ENCODE peak calls at places on chromosomes 3 and 15, in eight cellular contexts. E, X, G, Y, W, U, K and O are unnamed samples.

GRCh38 chr3:68123231-68123630 is 468.8 kb upstream of the SUCLG2 start:
- DNase-seq in G (no peak), K (no peak), E (no peak), X (no peak), Y (no peak), U (no peak), W (no peak), O (no peak)

GRCh38 chr3:74756586-74756985 is 142.1 kb upstream of the CNTN3 start:
- DNase-seq in G (no peak), E (no peak), W (no peak), Y (no peak), U (no peak), X (no peak), K (no peak), O (no peak)

GRCh38 chr3:24235121-24235520 is 259.5 kb downstream of the THRB start:
- DNase-seq in G (no peak), Y (peak), E (no peak), U (no peak), X (no peak), W (peak), K (no peak), O (no peak)

GRCh38 chr3:6709178-6709577 is 151.7 kb upstream of the GRM7 start:
- DNase-seq in G (no peak), K (no peak), E (no peak), X (no peak), U (no peak), W (no peak), Y (no peak), O (no peak)

GRCh38 chr15:69607101-69607500 is 154.5 kb downstream of the RPLP1 start:
- DNase-seq in U (no peak), G (no peak), E (peak), Y (no peak), W (no peak), K (no peak), X (no peak), O (no peak)

GRCh38 chr15:61660579-61660978 is 399.7 kb downstream of the VPS13C start:
- DNase-seq in X (no peak), E (no peak), W (no peak), Y (no peak), U (peak), K (no peak), G (no peak), O (no peak)

GRCh38 chr3:19065027-19065426 is 83.3 kb upstream of the KCNH8 start:
- DNase-seq in K (no peak), Y (peak), X (no peak), E (no peak), G (peak), U (no peak), W (no peak), O (no peak)

GRCh38 chr15:36501063-36501678 is 78.3 kb upstream of the CDIN1 start:
- DNase-seq in G (peak), K (no peak), W (peak), E (no peak), U (peak), Y (peak), X (no peak), O (no peak)

GRCh38 chr3:126424751-126425150 is 30.0 kb downstream of the CFAP100 start:
- DNase-seq in W (no peak), K (no peak), E (no peak), X (no peak), U (no peak), G (no peak), Y (no peak), O (no peak)

GRCh38 chr3:135997554-135998320 is 32.2 kb downstream of the PPP2R3A start:
- DNase-seq in K (no peak), W (no peak), E (no peak), Y (no peak), G (no peak), X (no peak), U (no peak), O (no peak)

GRCh38 chr3:45878124-45878523 is 8.2 kb upstream of the CCR9 start:
- DNase-seq in W (no peak), G (no peak), U (no peak), E (no peak), X (no peak), Y (no peak), K (no peak), O (no peak)

GRCh38 chr3:194826594-194826993 is 140.9 kb downstream of the FAM43A start:
- DNase-seq in X (no peak), U (no peak), G (no peak), E (no peak), W (no peak), K (no peak), Y (no peak), O (no peak)

GRCh38 chr15:80527961-80528360 is 123.8 kb downstream of the ARNT2 start:
- DNase-seq in K (no peak), Y (no peak), G (no peak), X (no peak), U (no peak), E (no peak), W (no peak), O (no peak)

GRCh38 chr3:15339786-15340215 is 7.4 kb upstream of the SH3BP5 start:
- DNase-seq in U (peak), E (no peak), G (no peak), K (no peak), W (no peak), X (no peak), Y (peak), O (no peak)

GRCh38 chr3:181901626-181902025 is 189.9 kb downstream of the SOX2 start:
- DNase-seq in K (no peak), X (no peak), E (no peak), G (no peak), U (no peak), Y (no peak), W (no peak), O (no peak)

GRCh38 chr3:57927916-57928315 is 80.3 kb upstream of the FLNB start:
- DNase-seq in Y (no peak), U (peak), E (no peak), W (no peak), X (no peak), K (no peak), G (no peak), O (no peak)

GRCh38 chr15:60155661-60156060 is 151.6 kb downstream of the FOXB1 start:
- DNase-seq in W (no peak), Y (peak), X (no peak), U (peak), E (no peak), K (no peak), G (no peak), O (no peak)

GRCh38 chr15:67836477-67836876 is 3.4 kb downstream of the RNU6-1 start:
- DNase-seq in Y (peak), X (peak), W (no peak), G (peak), K (peak), U (no peak), E (peak), O (peak)

GRCh38 chr3:159830523-159831151 is 158.0 kb upstream of the IL12A start:
- DNase-seq in G (no peak), Y (no peak), E (no peak), U (peak), K (no peak), W (no peak), X (no peak), O (no peak)

GRCh38 chr3:133238015-133238414 is 161.8 kb upstream of the BFSP2 start:
- DNase-seq in U (no peak), G (no peak), X (no peak), K (no peak), E (no peak), Y (no peak), W (no peak), O (no peak)

GRCh38 chr15:66433726-66434125 is 47.0 kb downstream of the MAP2K1 start:
- DNase-seq in G (no peak), Y (no peak), E (no peak), X (no peak), K (no peak), W (peak), U (no peak), O (no peak)

GRCh38 chr3:156859578-156859977 is 33.4 kb downstream of the LEKR1 start:
- DNase-seq in U (no peak), G (no peak), Y (no peak), K (no peak), E (no peak), W (no peak), X (no peak), O (no peak)

GRCh38 chr3:50644556-50644955 is 27.6 kb downstream of the MAPKAPK3 start:
- DNase-seq in Y (no peak), W (no peak), E (no peak), K (no peak), G (no peak), U (no peak), X (no peak), O (peak)

GRCh38 chr3:14336414-14337285 is 65.8 kb upstream of the SLC6A6 start:
- DNase-seq in X (no peak), E (no peak), K (no peak), G (no peak), W (no peak), U (no peak), Y (no peak), O (no peak)

GRCh38 chr3:169410430-169410829 is 253.1 kb downstream of the MECOM start:
- DNase-seq in G (no peak), W (no peak), X (no peak), Y (no peak), U (no peak), E (no peak), K (no peak), O (no peak)

GRCh38 chr15:58632789-58633188 is 116.7 kb downstream of the ADAM10 start:
- DNase-seq in W (no peak), G (no peak), K (no peak), U (no peak), Y (no peak), X (no peak), E (no peak), O (no peak)